ENCODE peak calls at places on chromosomes 11 and 22, in six cellular contexts. M is central memory CD4-positive, alpha-beta T cell; Q is NCI-H524 treated with DMSO at 0.1 percent for 48 hours; V is activated T-helper 9 cell treated with anti-CD3 and anti-CD28 coated beads, Interleukin-2, amount 50 U/mL, for 16 hours; T is fibroblast of lung; P is epithelial cell of proximal tubule. L is an unnamed sample.

GRCh38 chr11:64611961-64612646 is 21.1 kb downstream of the SLC22A12 start:
- DNase-seq in M (no peak), Q (no peak), V (no peak), T (no peak), P (no peak), L (no peak)

GRCh38 chr11:11036185-11037161 is 178.6 kb upstream of the ZBED5 start:
- DNase-seq in M (peak), Q (no peak), V (no peak), T (peak), P (peak), L (peak)

GRCh38 chr11:20363500-20364411 is at the start of gene HTATIP2:
- DNase-seq in M (peak), Q (no peak), V (peak), T (peak), P (no peak), L (peak)

GRCh38 chr11:88779551-88779950 is 286.2 kb downstream of the GRM5 start:
- DNase-seq in M (no peak), Q (no peak), V (no peak), T (peak), P (no peak), L (peak)

GRCh38 chr22:22901578-22902218 is 14.1 kb downstream of the IGLL5 start:
- DNase-seq in M (no peak), Q (no peak), V (no peak), T (no peak), P (no peak), L (no peak)

GRCh38 chr22:25760294-25760693 is 18.3 kb downstream of the MYO18B start:
- DNase-seq in M (no peak), Q (no peak), V (no peak), T (peak), P (no peak), L (peak)

GRCh38 chr11:125072210-125072960 is 9.3 kb downstream of the SLC37A2 start:
- DNase-seq in M (no peak), Q (no peak), V (no peak), T (no peak), P (no peak), L (no peak)

GRCh38 chr11:26931248-26931631 is 62.7 kb upstream of the FIBIN start:
- DNase-seq in M (no peak), Q (no peak), V (no peak), T (peak), P (no peak), L (no peak)

GRCh38 chr11:96162816-96163499 is 180.0 kb downstream of the MAML2 start:
- DNase-seq in M (no peak), Q (no peak), V (no peak), T (peak), P (no peak), L (peak)

GRCh38 chr22:45597460-45598192 is 74.0 kb upstream of the ATXN10 start:
- DNase-seq in M (no peak), Q (no peak), V (no peak), T (no peak), P (no peak), L (no peak)

GRCh38 chr22:45164217-45165123 is 745 bp downstream of the NUP50 start:
- DNase-seq in M (peak), Q (no peak), V (peak), T (peak), P (no peak), L (peak)

GRCh38 chr11:94932503-94932902 is 40.9 kb downstream of the CWC15 start:
- DNase-seq in M (no peak), Q (no peak), V (no peak), T (no peak), P (no peak), L (no peak)

GRCh38 chr11:78535920-78536319 is 38.7 kb downstream of the NARS2 start:
- DNase-seq in M (no peak), Q (no peak), V (no peak), T (peak), P (no peak), L (peak)

GRCh38 chr11:63015521-63016215 is at the start of gene SLC22A8:
- DNase-seq in M (no peak), Q (no peak), V (no peak), T (no peak), P (no peak), L (no peak)

GRCh38 chr11:120336641-120337132 is 474 bp downstream of the ARHGEF12 start:
- DNase-seq in M (peak), Q (no peak), V (peak), T (peak), P (no peak), L (no peak)

GRCh38 chr22:45608763-45609180 is 62.9 kb upstream of the ATXN10 start:
- DNase-seq in M (peak), Q (no peak), V (no peak), T (peak), P (peak), L (peak)

GRCh38 chr11:64275841-64276240 is 8.6 kb downstream of the BAD start:
- DNase-seq in M (no peak), Q (no peak), V (no peak), T (no peak), P (no peak), L (no peak)

GRCh38 chr11:133605493-133605892 is 73.2 kb upstream of the OPCML start:
- DNase-seq in M (no peak), Q (no peak), V (no peak), T (no peak), P (no peak), L (no peak)

GRCh38 chr22:41925783-41926460 is 684 bp downstream of the TNFRSF13C start:
- DNase-seq in M (peak), Q (no peak), V (peak), T (peak), P (no peak), L (no peak)

GRCh38 chr11:10382518-10382917 is 72.5 kb upstream of the AMPD3 start:
- DNase-seq in M (no peak), Q (no peak), V (no peak), T (no peak), P (no peak), L (no peak)

GRCh38 chr11:75078233-75078632 is 18.4 kb downstream of the OR2AT4 start:
- DNase-seq in M (no peak), Q (no peak), V (no peak), T (peak), P (peak), L (peak)

GRCh38 chr22:46641829-46642266 is 21.7 kb downstream of the GRAMD4 start:
- DNase-seq in M (no peak), Q (no peak), V (no peak), T (peak), P (no peak), L (peak)

GRCh38 chr11:104198576-104198975 is 34.6 kb upstream of the PDGFD start:
- DNase-seq in M (no peak), Q (peak), V (no peak), T (no peak), P (no peak), L (no peak)

GRCh38 chr22:48343461-48343860 is 1484.2 kb downstream of the BRD1 start:
- DNase-seq in M (no peak), Q (no peak), V (no peak), T (no peak), P (no peak), L (no peak)

GRCh38 chr11:129815596-129816461 is at the start of gene TMEM45B:
- DNase-seq in M (peak), Q (no peak), V (peak), T (no peak), P (no peak), L (no peak)

GRCh38 chr11:66579017-66579606 is 10.7 kb upstream of the CTSF start:
- DNase-seq in M (peak), Q (no peak), V (peak), T (peak), P (no peak), L (peak)

GRCh38 chr11:133955945-133956421 is 785 bp downstream of the IGSF9B start:
- DNase-seq in M (no peak), Q (no peak), V (no peak), T (no peak), P (no peak), L (no peak)

L was measured in astrocyte.